ENCODE peak calls at places on chromosomes 7 and 10, in seven cellular contexts. F is activated T-helper 1 cell treated with Interleukin-2 at 50 U/mL for 16 hours, M is heart left ventricle, P is nucleus accumbens, W is mammary epithelial cell, A is hepatocyte, N is T-cell. E is an unnamed sample.

GRCh38 chr10:63976538-63976937 is 455.3 kb downstream of the REEP3 start:
- DNase-seq in F (no peak), M (peak), P (peak), W (peak), A (peak), N (no peak), E (peak)

GRCh38 chr7:117872565-117873055 is 631 bp downstream of the CTTNBP2 start:
- DNase-seq in F (no peak), M (peak), P (peak), W (no peak), A (peak), N (no peak), E (no peak)

GRCh38 chr7:101179117-101179779 is 845 bp downstream of the NAT16 start:
- DNase-seq in F (no peak), M (no peak), P (no peak), W (no peak), A (no peak), N (no peak), E (no peak)

GRCh38 chr7:33129806-33130153 is 416 bp downstream of the BBS9 start:
- DNase-seq in F (no peak), M (no peak), P (no peak), W (no peak), A (peak), N (no peak), E (peak)

GRCh38 chr10:114420811-114421485 is 16.6 kb upstream of the AFAP1L2 start:
- DNase-seq in F (no peak), M (no peak), P (no peak), W (peak), A (no peak), N (no peak), E (no peak)

GRCh38 chr10:30036341-30036740 is 23.0 kb downstream of the JCAD start:
- DNase-seq in F (no peak), M (no peak), P (no peak), W (no peak), A (no peak), N (no peak), E (no peak)

GRCh38 chr7:11212080-11212711 is 238.5 kb downstream of the PHF14 start:
- DNase-seq in F (peak), M (peak), P (peak), W (peak), A (peak), N (peak), E (peak)

GRCh38 chr7:28349637-28350036 is 62.7 kb upstream of the CREB5 start:
- DNase-seq in F (no peak), M (no peak), P (no peak), W (peak), A (no peak), N (no peak), E (peak)

GRCh38 chr10:72171175-72171630 is 44.6 kb upstream of the ANAPC16 start:
- DNase-seq in F (no peak), M (no peak), P (no peak), W (peak), A (peak), N (no peak), E (no peak)

GRCh38 chr10:77131214-77131613 is 506.4 kb downstream of the KCNMA1 start:
- DNase-seq in F (no peak), M (no peak), P (no peak), W (peak), A (no peak), N (no peak), E (no peak)

GRCh38 chr10:117541405-117541908 is 1.1 kb upstream of the EMX2 start:
- DNase-seq in F (no peak), M (no peak), P (no peak), W (no peak), A (no peak), N (no peak), E (no peak)

GRCh38 chr10:133308431-133309110 is at the start of the genes TUBGCP2 and ZNF511:
- DNase-seq in F (peak), M (peak), P (peak), W (no peak), A (peak), N (peak), E (peak)

E was measured in SHP77.